ENCODE peak calls at places on chromosomes 12 and 14, in seven cellular contexts. C is aorta; X is CD4-positive, alpha-beta memory T cell; P is uterus; F is lower lobe of right lung; Y is pancreas; D is thyroid gland. R is an unnamed sample. For H3K4me1, the result is how much of the 10 kb centered on the place peaks cover.

GRCh38 chr12:98803468-98804209 is 158.5 kb downstream of the APAF1 start:
- DNase-seq in C (no peak), X (no peak), P (no peak), F (no peak), Y (no peak), D (no peak), R (no peak)

GRCh38 chr12:17304503-17305347 is 698.8 kb upstream of the LMO3 start:
- DNase-seq in C (no peak), X (no peak), P (no peak), F (no peak), Y (no peak), D (no peak), R (peak)

GRCh38 chr12:123118397-123118945 is 32.4 kb downstream of the PITPNM2 start:
- DNase-seq in C (no peak), X (no peak), P (no peak), F (no peak), Y (no peak), D (no peak), R (no peak)

GRCh38 chr14:104876251-104876699 is 11.2 kb downstream of the CEP170B start:
- DNase-seq in C (no peak), X (no peak), P (no peak), F (no peak), Y (no peak), D (no peak), R (no peak)

GRCh38 chr14:20591235-20591634 is at the start of gene RNASE12:
- DNase-seq in C (no peak), X (no peak), P (no peak), F (no peak), Y (no peak), D (no peak), R (no peak)

GRCh38 chr14:105093426-105094192 is 28.4 kb upstream of the GPR132 start:
- DNase-seq in C (peak), X (peak), P (peak), F (peak), Y (peak), D (peak), R (peak)

GRCh38 chr12:19712041-19712440 is 272.7 kb downstream of the AEBP2 start:
- DNase-seq in C (no peak), X (no peak), P (no peak), F (no peak), Y (no peak), D (no peak), R (peak)

GRCh38 chr12:51621155-51621922 is 30.3 kb downstream of the SCN8A start:
- DNase-seq in C (no peak), X (no peak), P (no peak), F (no peak), Y (no peak), D (no peak), R (no peak)

GRCh38 chr14:53217283-53217994 is 64.3 kb upstream of the DDHD1 start:
- DNase-seq in C (peak), X (peak), P (peak), F (peak), Y (peak), D (peak), R (peak)

GRCh38 chr12:43044241-43044640 is 454.7 kb upstream of the PRICKLE1 start:
- DNase-seq in C (no peak), X (no peak), P (no peak), F (no peak), Y (no peak), D (no peak), R (no peak)

GRCh38 chr12:90938451-90938850 is 16.5 kb downstream of the CCER1 start:
- DNase-seq in C (no peak), X (no peak), P (no peak), F (no peak), Y (no peak), D (no peak), R (peak)

GRCh38 chr14:57976701-57977100 is 110.8 kb upstream of the SLC35F4 start:
- DNase-seq in C (no peak), X (no peak), P (no peak), F (no peak), Y (no peak), D (no peak), R (no peak)

GRCh38 chr12:66092559-66093269 is 37.8 kb downstream of the LLPH start:
- DNase-seq in C (no peak), X (no peak), P (no peak), F (no peak), Y (peak), D (no peak), R (peak)

GRCh38 chr14:103688906-103689902 is 26.0 kb downstream of the XRCC3 start:
- DNase-seq in C (peak), X (no peak), P (no peak), F (peak), Y (no peak), D (peak), R (no peak)

GRCh38 chr12:74317741-74318140 is 219.9 kb upstream of the ATXN7L3B start:
- DNase-seq in C (no peak), X (no peak), P (no peak), F (no peak), Y (no peak), D (no peak), R (no peak)
- H3K4me1 ChIP-seq in C (under half), X (under half), P (under half), F (under half), Y (under half), D (under half), R (under half)

DNA sequence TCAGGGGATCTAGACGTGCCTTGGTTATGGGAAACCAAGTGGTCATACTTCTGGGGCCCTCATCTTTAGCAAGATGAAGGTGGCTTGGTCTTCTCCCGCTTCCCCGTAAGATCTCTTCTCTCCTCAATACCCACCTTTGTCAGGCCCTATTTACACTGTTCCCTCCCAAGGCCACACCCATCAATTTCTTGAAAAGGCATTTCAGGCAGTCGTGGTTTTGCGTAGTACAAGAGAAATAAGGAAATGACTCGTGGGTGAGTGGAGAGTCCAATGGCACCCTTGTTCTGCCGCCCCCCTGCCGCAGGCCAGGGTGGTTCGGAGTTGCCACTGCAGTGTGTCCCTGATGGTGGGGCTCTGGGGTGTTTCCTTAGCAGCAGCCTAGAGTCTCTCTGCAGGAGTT is 9.9 kb upstream of the GPRC5A start:
- DNase-seq in C (no peak), X (no peak), P (no peak), F (no peak), Y (no peak), D (no peak), R (peak)
- H3K27ac ChIP-seq in C (no peak), X (no peak), P (no peak), F (no peak), Y (no peak), D (no peak), R (peak)

GRCh38 chr14:56322531-56322930 is 204.3 kb downstream of the PELI2 start:
- DNase-seq in C (no peak), X (no peak), P (no peak), F (no peak), Y (no peak), D (no peak), R (no peak)

DNA sequence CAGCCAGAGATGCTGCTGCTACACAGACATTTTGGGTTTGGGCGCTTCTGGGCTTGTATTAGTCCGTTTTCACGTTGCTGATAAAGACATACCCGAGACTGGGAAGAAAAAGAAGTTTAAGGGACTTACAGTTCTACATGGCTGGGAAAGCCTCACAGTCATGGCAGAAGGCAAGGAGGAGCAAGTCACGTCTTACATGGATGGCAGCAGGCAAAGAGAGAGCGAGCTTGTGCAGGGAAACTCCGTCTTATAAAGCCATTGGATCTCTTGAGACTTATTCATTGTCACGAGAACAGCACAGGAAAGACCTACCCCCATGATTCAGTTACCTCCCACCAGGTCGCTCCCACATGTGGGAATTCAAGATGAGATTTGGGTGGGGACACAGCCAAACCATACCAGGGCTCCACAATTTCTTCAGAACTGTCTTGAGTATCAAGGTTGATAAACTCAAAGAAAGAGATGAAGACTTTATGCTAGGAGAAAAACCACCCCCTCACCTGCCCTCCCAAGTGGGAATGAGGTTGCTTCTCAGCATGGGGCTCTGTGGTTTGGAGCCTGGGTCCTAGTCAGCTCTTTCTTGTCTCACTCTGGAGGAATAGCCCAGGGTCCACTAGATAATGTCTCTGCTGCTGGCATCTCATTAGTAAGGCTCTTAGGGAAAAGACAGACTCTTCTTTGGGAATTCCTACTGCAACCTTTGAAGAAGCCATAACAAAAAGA is 200.3 kb downstream of the PELI2 start:
- DNase-seq in C (no peak), X (no peak), P (no peak), F (no peak), Y (no peak), D (no peak), R (no peak)
- H3K4me1 ChIP-seq in C (under half), X (under half), P (under half), F (under half), Y (under half), D (under half), R (under half)

GRCh38 chr12:26239508-26240328 is 44.3 kb downstream of the SSPN start:
- DNase-seq in C (peak), X (no peak), P (peak), F (no peak), Y (peak), D (peak), R (peak)
- H3K27ac ChIP-seq in C (peak), X (no peak), P (no peak), F (no peak), Y (peak), D (peak), R (peak)

GRCh38 chr14:73785336-73785833 is 66.2 kb upstream of the PTGR2 start:
- DNase-seq in C (peak), X (no peak), P (peak), F (no peak), Y (peak), D (peak), R (peak)

GRCh38 chr14:73785834-73786631 is 65.6 kb upstream of the PTGR2 start:
- DNase-seq in C (peak), X (peak), P (peak), F (peak), Y (peak), D (peak), R (peak)

GRCh38 chr14:73787760-73788508 is 63.7 kb upstream of the PTGR2 start:
- DNase-seq in C (peak), X (no peak), P (peak), F (no peak), Y (no peak), D (no peak), R (peak)

GRCh38 chr14:73786942-73787759 is 64.5 kb upstream of the PTGR2 start:
- DNase-seq in C (peak), X (peak), P (peak), F (peak), Y (peak), D (peak), R (no peak)

DNA sequence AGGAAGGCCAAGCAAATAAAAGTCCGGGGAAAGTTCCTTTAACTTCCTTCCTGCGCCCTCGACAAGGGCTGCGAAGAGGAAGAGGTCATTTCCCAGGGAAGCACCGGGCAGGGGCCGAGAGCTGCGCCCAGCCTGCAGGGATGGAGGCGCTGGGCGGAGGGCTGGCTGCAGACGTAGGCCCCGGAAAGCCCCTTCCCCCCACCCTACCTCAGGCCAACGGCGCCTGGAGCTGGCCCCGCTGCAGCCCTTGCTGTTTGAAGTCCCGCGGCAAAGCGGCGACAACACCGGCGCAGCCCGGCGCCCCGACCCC is 65.0 kb upstream of the PTGR2 start:
- DNase-seq in C (peak), X (no peak), P (no peak), F (peak), Y (peak), D (peak), R (no peak)
- H3K4me1 ChIP-seq in C (under half), X (half or more), P (under half), F (half or more), Y (under half), D (half or more), R (under half)

GRCh38 chr12:109433618-109434017 is 43.5 kb downstream of the KCTD10 start:
- DNase-seq in C (no peak), X (no peak), P (peak), F (no peak), Y (no peak), D (peak), R (no peak)

GRCh38 chr12:109430244-109430643 is 46.9 kb downstream of the KCTD10 start:
- DNase-seq in C (no peak), X (no peak), P (no peak), F (no peak), Y (no peak), D (no peak), R (no peak)

GRCh38 chr12:109432431-109432830 is 44.7 kb downstream of the KCTD10 start:
- DNase-seq in C (no peak), X (no peak), P (no peak), F (no peak), Y (no peak), D (no peak), R (peak)

GRCh38 chr12:109434556-109434955 is 42.5 kb downstream of the KCTD10 start:
- DNase-seq in C (no peak), X (no peak), P (no peak), F (no peak), Y (no peak), D (peak), R (no peak)

DNA sequence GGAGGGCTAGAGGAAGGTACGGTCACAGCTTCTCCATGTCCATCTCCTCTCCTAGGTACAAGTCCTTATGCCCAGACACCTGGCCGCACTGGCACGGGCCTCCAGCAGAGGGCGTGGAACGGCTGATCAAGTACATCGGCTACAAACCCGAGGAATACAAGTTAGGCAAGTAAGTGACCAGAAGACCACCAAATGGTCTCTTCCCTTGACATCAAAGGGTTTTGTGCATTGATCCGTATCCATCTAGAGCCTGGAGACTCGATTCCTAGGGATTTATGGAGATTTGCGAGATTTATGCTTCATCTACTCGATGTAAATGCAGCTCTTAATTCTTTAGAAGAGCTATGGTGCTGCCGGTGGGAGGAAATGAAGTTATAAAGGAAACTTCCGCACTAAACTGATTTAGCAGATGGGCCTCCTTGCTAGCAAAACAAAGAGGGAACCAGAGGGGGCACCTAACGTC is 44.2 kb downstream of the KCTD10 start:
- DNase-seq in C (peak), X (peak), P (peak), F (peak), Y (peak), D (peak), R (no peak)
- H3K27ac ChIP-seq in C (no peak), X (no peak), P (peak), F (no peak), Y (no peak), D (peak), R (no peak)

GRCh38 chr12:93733928-93734327 is 56.8 kb downstream of the CRADD start:
- DNase-seq in C (no peak), X (no peak), P (no peak), F (no peak), Y (no peak), D (no peak), R (no peak)

GRCh38 chr12:93737457-93738198 is 60.5 kb downstream of the CRADD start:
- DNase-seq in C (no peak), X (no peak), P (peak), F (no peak), Y (no peak), D (no peak), R (no peak)

GRCh38 chr12:93734784-93735183 is 57.6 kb downstream of the CRADD start:
- DNase-seq in C (no peak), X (no peak), P (no peak), F (no peak), Y (no peak), D (no peak), R (no peak)

GRCh38 chr12:93738199-93739058 is 61.3 kb downstream of the CRADD start:
- DNase-seq in C (no peak), X (no peak), P (peak), F (no peak), Y (no peak), D (no peak), R (no peak)

DNA sequence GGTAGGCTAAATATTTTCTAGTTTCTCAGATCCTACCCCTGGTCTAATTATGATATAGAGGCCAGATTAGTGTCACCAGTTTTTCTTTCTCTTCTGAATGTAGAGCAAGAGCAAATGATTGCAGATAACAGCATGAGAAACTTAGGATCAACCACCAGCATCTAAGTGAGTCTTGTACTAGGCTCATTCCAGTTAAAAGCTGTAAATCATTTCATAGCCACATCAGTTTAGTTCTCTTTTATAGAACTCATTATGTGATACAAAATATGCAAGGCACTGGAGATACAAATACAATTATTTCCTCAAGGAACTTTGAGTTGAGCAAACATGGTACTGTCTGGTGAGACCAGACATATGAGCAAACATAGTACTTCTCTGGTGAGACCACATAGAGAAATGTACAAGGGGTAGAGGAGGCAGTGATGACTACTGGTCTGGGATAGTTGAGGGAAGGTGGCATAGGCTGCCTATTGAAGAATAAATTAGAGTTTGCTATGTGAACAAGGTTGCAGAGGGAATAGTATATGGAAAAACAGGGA is 59.5 kb downstream of the CRADD start:
- DNase-seq in C (no peak), X (no peak), P (no peak), F (no peak), Y (no peak), D (no peak), R (no peak)
- H3K4me1 ChIP-seq in C (under half), X (under half), P (under half), F (under half), Y (under half), D (under half), R (under half)

R was measured in foreskin keratinocyte.